ENCODE peak calls at places on chromosome 17, in eight cellular contexts. One of them, this sample, is unnamed.

GRCh38 chr17:31562447-31562846 is 171.0 kb downstream of the RAB11FIP4 start:
- DNase-seq in HT1080: no peak
- DNase-seq in kidney tubule cell: no peak
- DNase-seq in ovary: no peak
- DNase-seq in effector CD4-positive, alpha-beta T cell: no peak
- DNase-seq in germinal center: no peak
- DNase-seq in cerebellar cortex: no peak
- DNase-seq in NCI-H2107: no peak
- DNase-seq in this sample: no peak

GRCh38 chr17:43360739-43361498 is 37.9 kb upstream of the ARL4D start:
- DNase-seq in HT1080: peak; percentile 100
- DNase-seq in kidney tubule cell: peak; percentile 100
- DNase-seq in ovary: peak; percentile 94
- DNase-seq in effector CD4-positive, alpha-beta T cell: peak; percentile 76
- DNase-seq in germinal center: peak; percentile 91
- DNase-seq in cerebellar cortex: peak; percentile 100
- DNase-seq in NCI-H2107: no peak
- DNase-seq in this sample: peak; percentile 81

GRCh38 chr17:16880121-16880842 is 91.6 kb downstream of the TNFRSF13B start:
- DNase-seq in HT1080: no peak
- DNase-seq in kidney tubule cell: no peak
- DNase-seq in ovary: no peak
- DNase-seq in effector CD4-positive, alpha-beta T cell: no peak
- DNase-seq in germinal center: no peak
- DNase-seq in cerebellar cortex: no peak
- DNase-seq in NCI-H2107: no peak
- DNase-seq in this sample: no peak

GRCh38 chr17:75910699-75911098 is 6.0 kb upstream of the MRPL38 start:
- DNase-seq in HT1080: no peak
- DNase-seq in kidney tubule cell: no peak
- DNase-seq in ovary: no peak
- DNase-seq in effector CD4-positive, alpha-beta T cell: no peak
- DNase-seq in germinal center: no peak
- DNase-seq in cerebellar cortex: no peak
- DNase-seq in NCI-H2107: peak; percentile 50
- DNase-seq in this sample: no peak

GRCh38 chr17:81238490-81238814 is 403 bp downstream of the TEPSIN start:
- DNase-seq in HT1080: no peak
- DNase-seq in kidney tubule cell: no peak
- DNase-seq in ovary: no peak
- DNase-seq in effector CD4-positive, alpha-beta T cell: no peak
- DNase-seq in germinal center: no peak
- DNase-seq in cerebellar cortex: no peak
- DNase-seq in NCI-H2107: no peak
- DNase-seq in this sample: no peak

GRCh38 chr17:32627233-32628008 is 140.6 kb downstream of the CDK5R1 start:
- DNase-seq in HT1080: peak; percentile 13
- DNase-seq in kidney tubule cell: no peak
- DNase-seq in ovary: peak; percentile 66
- DNase-seq in effector CD4-positive, alpha-beta T cell: no peak
- DNase-seq in germinal center: no peak
- DNase-seq in cerebellar cortex: peak; percentile 94
- DNase-seq in NCI-H2107: peak; percentile 36
- DNase-seq in this sample: no peak

GRCh38 chr17:17872468-17873345 is 35.9 kb upstream of the SREBF1 start:
- DNase-seq in HT1080: peak; percentile 46
- DNase-seq in kidney tubule cell: no peak
- DNase-seq in ovary: no peak
- DNase-seq in effector CD4-positive, alpha-beta T cell: no peak
- DNase-seq in germinal center: no peak
- DNase-seq in cerebellar cortex: no peak
- DNase-seq in NCI-H2107: no peak
- DNase-seq in this sample: no peak

GRCh38 chr17:42288985-42289862 is 926 bp downstream of the STAT5A start:
- DNase-seq in HT1080: no peak
- DNase-seq in kidney tubule cell: no peak
- DNase-seq in ovary: peak; percentile 53
- DNase-seq in effector CD4-positive, alpha-beta T cell: peak; percentile 44
- DNase-seq in germinal center: peak; percentile 63
- DNase-seq in cerebellar cortex: no peak
- DNase-seq in NCI-H2107: no peak
- DNase-seq in this sample: no peak

GRCh38 chr17:7217113-7217987 is 2.3 kb downstream of the DLG4 start:
- DNase-seq in HT1080: no peak
- DNase-seq in kidney tubule cell: peak; percentile 38
- DNase-seq in ovary: peak; percentile 82
- DNase-seq in effector CD4-positive, alpha-beta T cell: no peak
- DNase-seq in germinal center: peak; percentile 51
- DNase-seq in cerebellar cortex: peak; percentile 87
- DNase-seq in NCI-H2107: no peak
- DNase-seq in this sample: peak; percentile 83

GRCh38 chr17:4335185-4335584 is 31.3 kb downstream of the UBE2G1 start:
- DNase-seq in HT1080: no peak
- DNase-seq in kidney tubule cell: no peak
- DNase-seq in ovary: no peak
- DNase-seq in effector CD4-positive, alpha-beta T cell: no peak
- DNase-seq in germinal center: no peak
- DNase-seq in cerebellar cortex: no peak
- DNase-seq in NCI-H2107: no peak
- DNase-seq in this sample: no peak

GRCh38 chr17:55294042-55294751 is 29.4 kb downstream of the HLF start:
- DNase-seq in HT1080: no peak
- DNase-seq in kidney tubule cell: no peak
- DNase-seq in ovary: no peak
- DNase-seq in effector CD4-positive, alpha-beta T cell: no peak
- DNase-seq in germinal center: no peak
- DNase-seq in cerebellar cortex: no peak
- DNase-seq in NCI-H2107: no peak
- DNase-seq in this sample: no peak

GRCh38 chr17:1267471-1267947 is 2.7 kb upstream of the BHLHA9 start:
- DNase-seq in HT1080: no peak
- DNase-seq in kidney tubule cell: peak; percentile 16
- DNase-seq in ovary: peak; percentile 36
- DNase-seq in effector CD4-positive, alpha-beta T cell: no peak
- DNase-seq in germinal center: no peak
- DNase-seq in cerebellar cortex: peak; percentile 90
- DNase-seq in NCI-H2107: no peak
- DNase-seq in this sample: no peak

GRCh38 chr17:27609606-27610303 is 21.2 kb upstream of the LGALS9 start:
- DNase-seq in HT1080: peak; percentile 39
- DNase-seq in kidney tubule cell: peak; percentile 70
- DNase-seq in ovary: no peak
- DNase-seq in effector CD4-positive, alpha-beta T cell: no peak
- DNase-seq in germinal center: peak; percentile 31
- DNase-seq in cerebellar cortex: peak; percentile 48
- DNase-seq in NCI-H2107: no peak
- DNase-seq in this sample: peak; percentile 87

GRCh38 chr17:75691371-75692290 is 24.5 kb downstream of the SAP30BP start:
- DNase-seq in HT1080: peak; percentile 99
- DNase-seq in kidney tubule cell: peak; percentile 87
- DNase-seq in ovary: no peak
- DNase-seq in effector CD4-positive, alpha-beta T cell: no peak
- DNase-seq in germinal center: no peak
- DNase-seq in cerebellar cortex: peak; percentile 22
- DNase-seq in NCI-H2107: no peak
- DNase-seq in this sample: no peak